ENCODE peak calls at places on chromosomes 11 and 22, in seven cellular contexts. F, N, S, K, H, G and O are unnamed samples.

GRCh38 chr11:32829680-32830412 is at the start of gene PRRG4:
- DNase-seq in F (peak; percentile 35), N (peak; percentile 58), S (peak; percentile 20), K (peak; percentile 76), H (peak; percentile 74), G (peak; percentile 37), O (peak; percentile 46)

GRCh38 chr11:105609832-105610781 is at the start of gene GRIA4:
- DNase-seq in F (no peak), N (peak; percentile 7), S (no peak), K (no peak), H (peak; percentile 72), G (no peak), O (no peak)

GRCh38 chr22:29306175-29306829 is at the start of gene GAS2L1:
- DNase-seq in F (peak; percentile 52), N (peak; percentile 63), S (peak; percentile 60), K (peak; percentile 58), H (peak; percentile 84), G (peak; percentile 27), O (peak; percentile 69)

GRCh38 chr11:111403021-111403725 is 24.1 kb upstream of the POU2AF1 start:
- DNase-seq in F (no peak), N (no peak), S (no peak), K (no peak), H (no peak), G (no peak), O (no peak)

GRCh38 chr11:75873417-75874148 is 58.6 kb downstream of the UVRAG start:
- DNase-seq in F (no peak), N (no peak), S (no peak), K (no peak), H (no peak), G (peak; percentile 34), O (no peak)

GRCh38 chr11:118305726-118306125 is 1.2 kb downstream of the CD3E start:
- DNase-seq in F (peak; percentile 21), N (no peak), S (no peak), K (no peak), H (no peak), G (no peak), O (no peak)

GRCh38 chr22:39745789-39746188 is 147.8 kb downstream of the ENTHD1 start:
- DNase-seq in F (no peak), N (no peak), S (no peak), K (no peak), H (no peak), G (no peak), O (no peak)

GRCh38 chr22:26893034-26893710 is 235.8 kb downstream of the MIAT start:
- DNase-seq in F (no peak), N (no peak), S (no peak), K (peak; percentile 11), H (peak; percentile 27), G (no peak), O (no peak)

GRCh38 chr11:210122-210802 is 2.8 kb downstream of the RIC8A start:
- DNase-seq in F (no peak), N (no peak), S (peak; percentile 83), K (peak; percentile 75), H (no peak), G (no peak), O (peak; percentile 59)

GRCh38 chr22:31604137-31604705 is 57.8 kb downstream of the PISD start:
- DNase-seq in F (no peak), N (no peak), S (no peak), K (no peak), H (no peak), G (no peak), O (no peak)